ENCODE peak calls at places on chromosome 1, in four cellular contexts. X is A549, P is K562, B is HepG2. M is an unnamed sample.

GRCh38 chr1:234987415-234988159 is 141.1 kb downstream of the TOMM20 start:
- DNase-seq in P (no peak), B (peak; percentile 95), X (peak; percentile 55), M (peak; percentile 87)

GRCh38 chr1:208110296-208110695 is 133.9 kb downstream of the PLXNA2 start:
- DNase-seq in B (no peak), P (no peak), X (no peak), M (no peak)

GRCh38 chr1:235093685-235094592 is 34.7 kb downstream of the TOMM20 start:
- DNase-seq in P (peak; percentile 89), X (peak; percentile 75), B (peak; percentile 51), M (peak; percentile 55)

GRCh38 chr1:240004086-240004749 is 87.5 kb upstream of the FMN2 start:
- DNase-seq in B (no peak), P (peak; percentile 65), X (peak; percentile 37), M (peak; percentile 16)

GRCh38 chr1:160144921-160145320 is 6.5 kb upstream of the ATP1A4 start:
- DNase-seq in B (no peak), X (no peak), P (no peak), M (peak; percentile 10)

GRCh38 chr1:26734501-26735058 is 38.8 kb downstream of the ARID1A start:
- DNase-seq in B (no peak), X (no peak), P (no peak), M (no peak)

GRCh38 chr1:240171907-240172306 is 80.2 kb downstream of the FMN2 start:
- DNase-seq in B (no peak), P (no peak), X (no peak), M (no peak)

GRCh38 chr1:36099681-36100341 is 11.1 kb downstream of the ADPRS start:
- DNase-seq in B (peak; percentile 73), P (peak; percentile 90), X (peak; percentile 69), M (peak; percentile 73)

GRCh38 chr1:43590389-43590788 is 59.6 kb upstream of the KDM4A start:
- DNase-seq in B (peak; percentile 44), X (peak; percentile 19), P (no peak), M (no peak)

GRCh38 chr1:44842763-44843655 is at the start of gene PTCH2:
- DNase-seq in P (peak; percentile 95), B (peak; percentile 55), X (peak; percentile 54), M (peak; percentile 53)

GRCh38 chr1:203625623-203626189 is 926 bp upstream of the ATP2B4 start:
- DNase-seq in P (peak; percentile 77), X (no peak), B (peak; percentile 16), M (no peak)

GRCh38 chr1:115199416-115200132 is 110.3 kb upstream of the TSPAN2 start:
- DNase-seq in B (no peak), X (no peak), P (no peak), M (peak; percentile 26)

GRCh38 chr1:244730153-244730933 is 77.4 kb downstream of the DESI2 start:
- DNase-seq in X (no peak), P (no peak), B (no peak), M (peak; percentile 49)

GRCh38 chr1:10168912-10169514 is 41.4 kb upstream of the KIF1B start:
- DNase-seq in B (no peak), P (no peak), X (no peak), M (no peak)
- TF ChIP-seq SMC3 in B (no peak), P (no peak), X (no peak), M (no peak)

GRCh38 chr1:150061632-150062101 is 5.9 kb upstream of the VPS45 start:
- DNase-seq in B (no peak), P (no peak), X (no peak), M (peak; percentile 97)
- TF ChIP-seq MAZ in B (no peak), P (no peak), X (no peak), M (no peak)

DNA sequence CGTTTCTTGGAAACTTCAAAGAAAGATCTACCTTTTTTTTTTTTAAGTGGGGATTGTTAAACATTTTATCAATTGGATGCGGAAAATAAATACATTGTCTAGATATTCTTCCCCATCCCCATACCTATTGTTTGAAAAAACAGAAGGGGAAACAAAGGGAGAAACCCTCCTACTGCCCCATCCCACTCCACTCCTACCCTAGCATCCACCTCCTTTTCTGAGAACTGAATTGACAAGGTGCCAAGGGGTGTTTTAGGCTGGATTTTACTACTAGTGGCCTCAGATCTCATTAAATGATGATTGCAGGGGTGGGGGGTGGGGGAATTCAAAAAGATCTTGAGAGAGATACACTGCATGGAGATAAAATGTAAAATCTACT is 2.6 kb downstream of the EDARADD start:
- DNase-seq in X (no peak), B (no peak), P (no peak), M (no peak)
- TF ChIP-seq SMC3 in X (no peak), B (no peak), P (no peak), M (no peak)

GRCh38 chr1:6619045-6619444 is 5.5 kb downstream of the PHF13 start:
- DNase-seq in P (no peak), X (no peak), B (no peak), M (no peak)

GRCh38 chr1:6613361-6614018 is at the start of gene PHF13:
- DNase-seq in B (peak; percentile 97), X (peak; percentile 88), P (peak; percentile 91), M (peak; percentile 99)

GRCh38 chr1:6612641-6613360 is 730 bp upstream of the PHF13 start:
- DNase-seq in B (peak; percentile 23), P (peak; percentile 87), X (no peak), M (peak; percentile 39)

GRCh38 chr1:6614953-6615785 is 1.6 kb downstream of the PHF13 start:
- DNase-seq in B (no peak), P (no peak), X (no peak), M (no peak)

GRCh38 chr1:6614019-6614952 is 755 bp downstream of the PHF13 start:
- DNase-seq in B (no peak), P (peak; percentile 95), X (no peak), M (peak; percentile 21)
- TF ChIP-seq MAZ in B (no peak), P (no peak), X (no peak), M (peak; percentile 68)

DNA sequence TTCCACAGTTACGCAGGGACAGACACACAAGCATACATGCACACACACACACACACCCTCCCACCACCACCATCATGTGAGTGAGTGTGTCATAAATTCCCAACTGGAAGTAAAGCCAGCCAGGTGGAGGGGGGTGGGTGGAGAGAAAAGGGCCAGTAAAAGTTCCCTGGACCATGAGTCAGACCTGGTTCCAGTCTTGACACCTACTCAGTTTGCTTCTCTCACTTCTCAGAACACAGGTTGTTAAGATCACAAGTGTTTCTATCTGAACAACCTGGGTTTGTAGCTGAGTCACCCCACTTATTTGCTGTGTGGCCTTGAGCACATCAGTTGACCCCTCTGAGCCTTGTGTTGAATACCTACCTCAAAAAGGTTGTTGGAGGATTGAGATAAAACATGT is 9.6 kb downstream of the EPHA10 start:
- DNase-seq in P (no peak), X (no peak), B (no peak), M (no peak)
- TF ChIP-seq SMC3 in P (no peak), X (no peak), B (no peak), M (no peak)

DNA sequence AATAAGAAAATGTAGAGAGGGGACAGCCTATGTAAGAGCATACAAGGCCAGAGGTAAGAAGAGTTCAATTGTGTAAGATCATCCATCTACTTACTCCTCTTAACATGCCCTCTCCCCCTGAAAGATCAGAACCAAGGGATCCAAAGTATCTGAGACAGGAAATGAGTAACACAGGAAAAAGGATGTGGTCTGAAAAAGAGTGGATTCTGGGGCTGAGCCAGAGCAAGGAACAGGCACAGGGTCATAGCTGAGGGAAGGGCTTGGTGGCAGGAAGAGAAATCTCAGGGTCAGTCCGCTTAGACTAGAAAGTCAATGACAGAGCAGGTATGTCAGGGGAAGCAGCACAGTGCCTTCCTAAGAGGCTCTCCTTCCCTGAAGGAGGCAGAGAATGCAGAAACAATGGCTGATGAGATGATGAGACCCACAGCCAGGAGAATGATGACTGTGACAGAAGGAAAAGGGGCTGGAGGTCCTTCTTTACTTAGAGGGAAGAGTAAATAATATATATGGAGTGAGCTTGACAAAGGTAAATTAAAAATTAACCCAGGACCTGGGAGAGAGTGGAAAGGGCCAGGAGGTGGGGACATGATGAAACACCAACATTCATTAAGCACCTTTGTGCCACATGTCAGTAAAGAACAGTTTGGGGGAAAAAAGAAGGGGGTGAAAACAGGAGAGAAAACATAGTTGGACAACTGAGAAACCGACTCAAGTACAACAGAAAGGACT is 26.2 kb upstream of the A3GALT2 start:
- DNase-seq in B (peak; percentile 94), P (no peak), X (peak; percentile 33), M (peak; percentile 94)
- TF ChIP-seq MAZ in B (no peak), P (no peak), X (no peak), M (no peak)

GRCh38 chr1:151165281-151165737 is 393 bp downstream of the LYSMD1 start:
- DNase-seq in B (peak; percentile 19), P (peak; percentile 70), X (peak; percentile 44), M (peak; percentile 49)
- TF ChIP-seq SMC3 in B (no peak), P (no peak), X (no peak), M (no peak)

DNA sequence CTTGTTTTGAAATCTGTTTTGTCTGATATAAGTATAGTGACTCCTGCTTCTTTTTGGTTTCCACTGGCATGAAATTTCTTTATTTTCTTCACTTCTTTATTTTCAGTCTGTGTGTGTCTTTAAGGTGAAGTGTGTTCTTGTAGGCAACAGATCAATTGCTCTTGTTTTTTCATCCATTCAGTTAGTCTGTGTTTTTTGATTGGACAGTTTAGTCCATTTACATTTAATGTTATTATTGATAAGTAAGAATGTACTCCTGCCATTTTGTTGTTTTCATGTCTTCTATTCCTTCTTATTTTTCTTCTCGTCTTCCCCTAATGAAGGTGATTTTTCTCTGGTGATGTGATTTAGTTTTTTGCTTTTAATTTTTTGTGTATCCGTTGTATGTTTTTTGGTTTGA is 487.7 kb upstream of the PBX1 start:
- DNase-seq in P (no peak), B (no peak), X (no peak), M (no peak)
- TF ChIP-seq MAZ in P (no peak), B (no peak), X (no peak), M (no peak)

M was measured in IMR-90.